ENCODE peak calls at places on chromosomes 16 and 17, in nine cellular contexts. V is A549; P is thoracic aorta; A is lung; J is tibial nerve; L is uterus; F is Peyer's patch; Q is effector memory CD4-positive, alpha-beta T cell; H is PC-9. B is an unnamed sample.

GRCh38 chr17:3448059-3448630 is 14.5 kb upstream of the OR1E2 start:
- DNase-seq in V (peak; percentile 5), P (no peak), A (no peak), J (no peak), L (no peak), F (no peak), Q (no peak), H (no peak), B (no peak)

GRCh38 chr16:88882358-88883030 is 16.0 kb upstream of the PABPN1L start:
- DNase-seq in V (peak; percentile 69), P (no peak), A (no peak), J (no peak), L (no peak), F (peak; percentile 27), Q (no peak), H (no peak), B (peak; percentile 44)

GRCh38 chr16:46573008-46573833 is 48.0 kb downstream of the SHCBP1 start:
- DNase-seq in V (peak; percentile 26), P (no peak), A (no peak), J (no peak), L (no peak), F (no peak), Q (no peak), H (peak; percentile 46), B (peak; percentile 85)

GRCh38 chr16:23401142-23401541 is 51.8 kb downstream of the COG7 start:
- DNase-seq in V (no peak), P (no peak), A (peak; percentile 56), J (no peak), L (no peak), F (no peak), Q (no peak), H (no peak), B (no peak)

GRCh38 chr16:21302454-21302853 is 24.4 kb upstream of the CRYM start:
- DNase-seq in V (no peak), P (no peak), A (no peak), J (no peak), L (no peak), F (no peak), Q (no peak), H (no peak), B (no peak)

GRCh38 chr16:65123846-65124513 is 2.1 kb upstream of the CDH11 start:
- DNase-seq in V (no peak), P (no peak), A (no peak), J (no peak), L (no peak), F (no peak), Q (no peak), H (no peak), B (no peak)

GRCh38 chr16:84086357-84086756 is 30.4 kb downstream of the MBTPS1 start:
- DNase-seq in V (no peak), P (no peak), A (no peak), J (no peak), L (no peak), F (no peak), Q (no peak), H (no peak), B (no peak)

GRCh38 chr16:57536306-57537193 is at the start of gene CCDC102A:
- DNase-seq in V (no peak), P (no peak), A (no peak), J (no peak), L (no peak), F (peak; percentile 65), Q (no peak), H (no peak), B (no peak)

GRCh38 chr17:27105636-27106035 is 188.3 kb upstream of the WSB1 start:
- DNase-seq in V (no peak), P (no peak), A (no peak), J (no peak), L (no peak), F (no peak), Q (no peak), H (no peak), B (no peak)

GRCh38 chr17:27109346-27109745 is 184.6 kb upstream of the WSB1 start:
- DNase-seq in V (no peak), P (no peak), A (no peak), J (no peak), L (no peak), F (no peak), Q (no peak), H (no peak), B (no peak)

GRCh38 chr17:27106982-27107360 is 186.9 kb upstream of the WSB1 start:
- DNase-seq in V (no peak), P (no peak), A (no peak), J (no peak), L (no peak), F (no peak), Q (no peak), H (no peak), B (no peak)

DNA sequence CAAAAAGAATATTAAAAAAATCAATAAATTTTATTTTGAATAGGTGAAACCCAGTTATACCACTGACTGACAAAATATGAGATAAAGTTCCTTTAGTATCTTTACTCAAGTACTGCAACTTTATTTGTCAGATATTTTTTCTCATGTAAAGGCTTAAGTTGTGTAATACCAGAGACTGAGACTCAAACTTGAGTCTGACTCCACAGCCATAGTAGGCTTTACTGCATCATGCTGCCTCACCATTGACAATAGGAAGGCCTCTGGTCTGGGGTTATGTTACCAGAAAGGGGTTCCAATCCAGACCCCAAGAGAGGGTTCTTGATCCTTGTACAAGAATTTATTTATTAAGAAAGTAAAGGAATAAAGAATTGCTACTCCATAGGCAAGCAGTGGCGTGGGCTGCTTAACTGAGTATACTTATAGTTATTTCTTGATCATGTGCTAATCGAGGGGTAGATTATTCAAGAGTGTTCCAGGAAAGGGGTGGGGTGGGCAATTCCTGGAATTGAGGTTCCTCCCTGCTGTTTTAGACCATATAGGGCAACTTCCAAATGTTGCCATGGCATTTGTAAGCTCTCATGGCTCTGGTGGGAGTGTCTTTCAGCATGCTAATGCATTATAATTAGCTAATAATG is 187.4 kb upstream of the WSB1 start:
- DNase-seq in V (no peak), P (no peak), A (no peak), J (no peak), L (no peak), F (no peak), Q (no peak), H (no peak), B (no peak)
- H3K9me3 ChIP-seq in V (no peaks in the 10 kb centered on the region), P (no peaks in the 10 kb centered on the region), A (no peaks in the 10 kb centered on the region), J (no peaks in the 10 kb centered on the region), L (no peaks in the 10 kb centered on the region), F (no peaks in the 10 kb centered on the region), Q (no peaks in the 10 kb centered on the region), H (no peaks in the 10 kb centered on the region), B (no peaks in the 10 kb centered on the region)

GRCh38 chr17:7551396-7551795 is 2.5 kb downstream of the TNFSF12 start:
- DNase-seq in V (no peak), P (no peak), A (no peak), J (no peak), L (no peak), F (no peak), Q (no peak), H (no peak), B (no peak)

GRCh38 chr17:7552621-7553051 is 3.8 kb downstream of the TNFSF12 start:
- DNase-seq in V (no peak), P (no peak), A (no peak), J (no peak), L (no peak), F (peak; percentile 63), Q (peak; percentile 21), H (no peak), B (no peak)

GRCh38 chr17:7550359-7550758 is 1.5 kb downstream of the TNFSF12 start:
- DNase-seq in V (no peak), P (no peak), A (no peak), J (no peak), L (no peak), F (no peak), Q (no peak), H (no peak), B (no peak)

GRCh38 chr17:7549401-7550055 is 670 bp downstream of the TNFSF12 start:
- DNase-seq in V (peak; percentile 19), P (no peak), A (peak; percentile 39), J (no peak), L (peak; percentile 27), F (peak; percentile 55), Q (no peak), H (no peak), B (no peak)

DNA sequence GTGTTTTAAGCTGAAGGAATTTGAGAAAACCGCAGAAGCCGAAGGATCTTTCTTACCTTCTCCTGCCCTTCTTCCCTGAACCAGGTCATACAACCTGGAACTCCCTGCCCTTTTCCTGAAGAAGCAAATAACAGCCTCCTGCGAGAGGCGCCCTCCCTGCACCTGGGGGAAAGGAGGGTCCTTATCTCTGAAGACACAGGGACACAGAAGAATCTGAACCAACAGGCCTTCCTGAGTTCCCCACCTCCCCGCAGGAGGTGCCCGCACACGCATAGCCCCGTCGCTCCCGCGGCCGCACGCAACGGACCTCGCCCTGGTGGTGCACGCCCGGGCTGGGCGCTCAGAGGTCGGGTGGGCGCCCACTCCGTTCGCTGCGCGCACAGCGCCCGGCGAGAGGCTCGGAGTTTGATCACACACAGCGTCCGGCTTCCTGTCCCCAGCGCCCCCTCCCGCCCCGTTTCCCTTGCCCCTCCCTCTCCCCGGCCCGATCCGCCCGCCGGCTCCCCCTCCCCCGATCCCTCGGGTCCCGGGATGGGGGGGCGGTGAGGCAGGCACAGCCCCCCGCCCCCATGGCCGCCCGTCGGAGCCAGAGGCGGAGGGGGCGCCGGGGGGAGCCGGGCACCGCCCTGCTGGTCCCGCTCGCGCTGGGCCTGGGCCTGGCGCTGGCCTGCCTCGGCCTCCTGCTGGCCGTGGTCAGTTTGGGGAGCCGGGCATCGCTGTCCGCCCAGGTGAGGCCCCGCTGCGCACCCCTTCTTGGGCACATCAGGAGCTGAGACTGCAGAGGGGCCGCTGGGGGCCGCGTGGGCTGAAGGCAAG is at the start of gene TNFSF12:
- DNase-seq in V (peak; percentile 42), P (no peak), A (peak; percentile 63), J (peak; percentile 63), L (peak; percentile 66), F (peak; percentile 81), Q (peak; percentile 33), H (no peak), B (peak; percentile 31)
- H3K4me3 ChIP-seq in V (peak within 1 kb of the TSS; percentile 63), P (peak within 1 kb of the TSS; percentile 85), A (peak within 1 kb of the TSS; percentile 74), J (peak within 1 kb of the TSS; percentile 70), L (peak within 1 kb of the TSS; percentile 88), F (peak within 1 kb of the TSS; percentile 69), Q (peak within 1 kb of the TSS; percentile 80), H (peak within 1 kb of the TSS; percentile 50), B (peak within 1 kb of the TSS; percentile 48)

GRCh38 chr17:21823130-21823529 is 130.8 kb downstream of the KCNJ18 start:
- DNase-seq in V (no peak), P (no peak), A (no peak), J (no peak), L (no peak), F (no peak), Q (no peak), H (peak; percentile 35), B (no peak)
- H3K9me3 ChIP-seq in V (no peaks in the 10 kb centered on the region), P (no peaks in the 10 kb centered on the region), A (no peaks in the 10 kb centered on the region), J (no peaks in the 10 kb centered on the region), L (no peaks in the 10 kb centered on the region), F (no peaks in the 10 kb centered on the region), Q (no peaks in the 10 kb centered on the region), H (no peaks in the 10 kb centered on the region), B (no peaks in the 10 kb centered on the region)

GRCh38 chr17:7248811-7249210 is 2.7 kb downstream of the CTDNEP1 start:
- DNase-seq in V (no peak), P (no peak), A (no peak), J (no peak), L (no peak), F (no peak), Q (no peak), H (no peak), B (no peak)

GRCh38 chr17:7251330-7252175 is at the start of gene CTDNEP1:
- DNase-seq in V (peak; percentile 100), P (peak; percentile 94), A (peak; percentile 99), J (peak; percentile 96), L (peak; percentile 97), F (peak; percentile 98), Q (peak; percentile 99), H (peak; percentile 97), B (peak; percentile 94)

GRCh38 chr17:7250655-7251329 is 742 bp downstream of the CTDNEP1 start:
- DNase-seq in V (no peak), P (no peak), A (no peak), J (no peak), L (no peak), F (no peak), Q (no peak), H (no peak), B (no peak)

GRCh38 chr17:7249219-7249618 is 2.3 kb downstream of the CTDNEP1 start:
- DNase-seq in V (no peak), P (no peak), A (no peak), J (no peak), L (no peak), F (no peak), Q (no peak), H (no peak), B (no peak)

GRCh38 chr17:7249830-7250229 is 1.7 kb downstream of the CTDNEP1 start:
- DNase-seq in V (no peak), P (no peak), A (no peak), J (no peak), L (no peak), F (no peak), Q (no peak), H (no peak), B (no peak)
- H3K4me3 ChIP-seq in V (peak overlapping the region; percentile 99), P (peak overlapping the region; percentile 98), A (no peak overlapping the region), J (peak overlapping the region; percentile 91), L (peak overlapping the region; percentile 73), F (peak overlapping the region; percentile 86), Q (peak overlapping the region; percentile 100), H (peak overlapping the region; percentile 72), B (peak overlapping the region; percentile 90)